ENCODE peak calls at places on chromosomes 13 and 19, in four cellular contexts. One of them, this sample, is unnamed.

GRCh38 chr19:15247107-15248014 is 15.1 kb upstream of the EPHX3 start:
- DNase-seq in T-cell: no peak
- DNase-seq in stimulated activated CD4-positive, alpha-beta T cell treated with anti-CD3 and anti-CD28 coated beads, Interleukin-1b, Interleukin-23, amount 100 ng/mL, for 4 hours: no peak
- DNase-seq in K562: no peak
- DNase-seq in this sample: no peak

GRCh38 chr19:56543776-56544175 is 5.0 kb downstream of the ZFP28 start:
- DNase-seq in T-cell: no peak
- DNase-seq in K562: no peak
- DNase-seq in stimulated activated CD4-positive, alpha-beta T cell treated with anti-CD3 and anti-CD28 coated beads, Interleukin-1b, Interleukin-23, amount 100 ng/mL, for 4 hours: no peak
- DNase-seq in this sample: no peak

GRCh38 chr13:36293497-36293896 is 4.1 kb downstream of the CCDC169 start:
- DNase-seq in K562: no peak
- DNase-seq in stimulated activated CD4-positive, alpha-beta T cell treated with anti-CD3 and anti-CD28 coated beads, Interleukin-1b, Interleukin-23, amount 100 ng/mL, for 4 hours: no peak
- DNase-seq in T-cell: no peak
- DNase-seq in this sample: no peak

GRCh38 chr13:112831801-112832200 is 137.2 kb upstream of the MCF2L start:
- DNase-seq in stimulated activated CD4-positive, alpha-beta T cell treated with anti-CD3 and anti-CD28 coated beads, Interleukin-1b, Interleukin-23, amount 100 ng/mL, for 4 hours: no peak
- DNase-seq in T-cell: no peak
- DNase-seq in K562: no peak
- DNase-seq in this sample: no peak

GRCh38 chr19:45075215-45076028 is 856 bp downstream of the ZNF296 start:
- DNase-seq in stimulated activated CD4-positive, alpha-beta T cell treated with anti-CD3 and anti-CD28 coated beads, Interleukin-1b, Interleukin-23, amount 100 ng/mL, for 4 hours: no peak
- DNase-seq in T-cell: peak
- DNase-seq in K562: peak
- DNase-seq in this sample: peak

GRCh38 chr19:29576761-29577661 is 29.1 kb upstream of the POP4 start:
- DNase-seq in T-cell: no peak
- DNase-seq in stimulated activated CD4-positive, alpha-beta T cell treated with anti-CD3 and anti-CD28 coated beads, Interleukin-1b, Interleukin-23, amount 100 ng/mL, for 4 hours: peak
- DNase-seq in K562: no peak
- DNase-seq in this sample: no peak

GRCh38 chr13:37412271-37412683 is 186.3 kb downstream of the POSTN start:
- DNase-seq in stimulated activated CD4-positive, alpha-beta T cell treated with anti-CD3 and anti-CD28 coated beads, Interleukin-1b, Interleukin-23, amount 100 ng/mL, for 4 hours: no peak
- DNase-seq in K562: no peak
- DNase-seq in T-cell: no peak
- DNase-seq in this sample: no peak

GRCh38 chr19:16202320-16203255 is 4.9 kb downstream of the AP1M1 start:
- DNase-seq in stimulated activated CD4-positive, alpha-beta T cell treated with anti-CD3 and anti-CD28 coated beads, Interleukin-1b, Interleukin-23, amount 100 ng/mL, for 4 hours: no peak
- DNase-seq in K562: no peak
- DNase-seq in T-cell: no peak
- DNase-seq in this sample: no peak

GRCh38 chr13:29922896-29923295 is 72.5 kb upstream of the UBL3 start:
- DNase-seq in T-cell: no peak
- DNase-seq in K562: no peak
- DNase-seq in stimulated activated CD4-positive, alpha-beta T cell treated with anti-CD3 and anti-CD28 coated beads, Interleukin-1b, Interleukin-23, amount 100 ng/mL, for 4 hours: no peak
- DNase-seq in this sample: no peak

GRCh38 chr19:44807162-44807561 is 1.7 kb upstream of the BCAM start:
- DNase-seq in T-cell: no peak
- DNase-seq in K562: no peak
- DNase-seq in stimulated activated CD4-positive, alpha-beta T cell treated with anti-CD3 and anti-CD28 coated beads, Interleukin-1b, Interleukin-23, amount 100 ng/mL, for 4 hours: no peak
- DNase-seq in this sample: no peak

GRCh38 chr13:42654212-42654611 is 80.3 kb downstream of the TNFSF11 start:
- DNase-seq in T-cell: no peak
- DNase-seq in K562: no peak
- DNase-seq in stimulated activated CD4-positive, alpha-beta T cell treated with anti-CD3 and anti-CD28 coated beads, Interleukin-1b, Interleukin-23, amount 100 ng/mL, for 4 hours: no peak
- DNase-seq in this sample: no peak

GRCh38 chr19:43789029-43789428 is 8.3 kb upstream of the KCNN4 start:
- DNase-seq in stimulated activated CD4-positive, alpha-beta T cell treated with anti-CD3 and anti-CD28 coated beads, Interleukin-1b, Interleukin-23, amount 100 ng/mL, for 4 hours: no peak
- DNase-seq in K562: no peak
- DNase-seq in T-cell: no peak
- DNase-seq in this sample: no peak

GRCh38 chr19:54556194-54556593 is 17.4 kb upstream of the LILRA2 start:
- DNase-seq in stimulated activated CD4-positive, alpha-beta T cell treated with anti-CD3 and anti-CD28 coated beads, Interleukin-1b, Interleukin-23, amount 100 ng/mL, for 4 hours: no peak
- DNase-seq in K562: no peak
- DNase-seq in T-cell: no peak
- DNase-seq in this sample: no peak

GRCh38 chr19:43524922-43525835 is 1.8 kb downstream of the ETHE1 start:
- DNase-seq in T-cell: no peak
- DNase-seq in K562: no peak
- DNase-seq in stimulated activated CD4-positive, alpha-beta T cell treated with anti-CD3 and anti-CD28 coated beads, Interleukin-1b, Interleukin-23, amount 100 ng/mL, for 4 hours: no peak
- DNase-seq in this sample: peak

GRCh38 chr13:79187917-79188699 is 217.9 kb downstream of the RBM26 start:
- DNase-seq in K562: no peak
- DNase-seq in stimulated activated CD4-positive, alpha-beta T cell treated with anti-CD3 and anti-CD28 coated beads, Interleukin-1b, Interleukin-23, amount 100 ng/mL, for 4 hours: no peak
- DNase-seq in T-cell: no peak
- DNase-seq in this sample: no peak

GRCh38 chr19:50669319-50670101 is 20.3 kb downstream of the C19orf81 start:
- DNase-seq in stimulated activated CD4-positive, alpha-beta T cell treated with anti-CD3 and anti-CD28 coated beads, Interleukin-1b, Interleukin-23, amount 100 ng/mL, for 4 hours: peak
- DNase-seq in K562: peak
- DNase-seq in T-cell: peak
- DNase-seq in this sample: peak

This sample was measured in naive thymus-derived CD8-positive, alpha-beta T cell.